ENCODE peak calls at places on chromosomes 13 and 19, in eight cellular contexts. T is left ventricle myocardium inferior; W is CD4-positive, alpha-beta memory T cell; D is PC-3; K is breast epithelium; J is H1; S is transverse colon; V is HepG2. Z is an unnamed sample. For H3K27me3, the result is how much of the 10 kb centered on the place peaks cover.

GRCh38 chr13:82833928-82834327 is 1048.3 kb downstream of the SLITRK1 start:
- DNase-seq in T (no peak), W (no peak), D (no peak), K (no peak), J (no peak), S (no peak), V (no peak), Z (no peak)

GRCh38 chr13:99258210-99258860 is at the start of gene GPR18:
- DNase-seq in T (no peak), W (peak), D (no peak), K (no peak), J (no peak), S (no peak), V (no peak), Z (no peak)

GRCh38 chr19:54465367-54466109 is 2.0 kb upstream of the LENG9 start:
- DNase-seq in T (no peak), W (no peak), D (no peak), K (no peak), J (no peak), S (no peak), V (no peak), Z (no peak)

GRCh38 chr13:19763618-19764017 is 19.1 kb downstream of the PSPC1 start:
- DNase-seq in T (no peak), W (no peak), D (no peak), K (no peak), J (no peak), S (no peak), V (no peak), Z (no peak)

GRCh38 chr13:103694033-103694432 is 627.8 kb upstream of the SLC10A2 start:
- DNase-seq in T (no peak), W (no peak), D (no peak), K (no peak), J (no peak), S (no peak), V (no peak), Z (no peak)

GRCh38 chr13:106373304-106373988 is 162.0 kb downstream of the EFNB2 start:
- DNase-seq in T (no peak), W (no peak), D (no peak), K (no peak), J (no peak), S (no peak), V (no peak), Z (no peak)

GRCh38 chr19:27805848-27806247 is 1407.1 kb downstream of the UQCRFS1 start:
- DNase-seq in T (no peak), W (no peak), D (no peak), K (no peak), J (no peak), S (no peak), V (no peak), Z (no peak)

GRCh38 chr19:36136975-36137686 is 2.7 kb upstream of the CAPNS1 start:
- DNase-seq in T (peak), W (no peak), D (peak), K (peak), J (no peak), S (peak), V (no peak), Z (no peak)

GRCh38 chr19:34733266-34733825 is 697 bp upstream of the ZNF181 start:
- DNase-seq in T (peak), W (no peak), D (no peak), K (no peak), J (no peak), S (no peak), V (peak), Z (no peak)

GRCh38 chr13:42164557-42165125 is 107.3 kb upstream of the AKAP11 start:
- DNase-seq in T (no peak), W (no peak), D (no peak), K (no peak), J (no peak), S (no peak), V (no peak), Z (no peak)

GRCh38 chr19:2333027-2333806 is 4.7 kb downstream of the SPPL2B start:
- DNase-seq in T (no peak), W (no peak), D (no peak), K (no peak), J (peak), S (peak), V (no peak), Z (no peak)

GRCh38 chr19:39430675-39431593 is 4.8 kb downstream of the RPS16 start:
- DNase-seq in T (no peak), W (peak), D (peak), K (no peak), J (peak), S (peak), V (peak), Z (no peak)

GRCh38 chr19:42252365-42253244 is 2.3 kb downstream of the ERF start:
- DNase-seq in T (peak), W (no peak), D (no peak), K (peak), J (no peak), S (no peak), V (no peak), Z (no peak)

GRCh38 chr13:45872574-45872973 is 21.0 kb upstream of the SIAH3 start:
- DNase-seq in T (no peak), W (no peak), D (no peak), K (no peak), J (no peak), S (no peak), V (no peak), Z (no peak)

GRCh38 chr19:31946491-31946890 is 398.9 kb upstream of the ZNF507 start:
- DNase-seq in T (no peak), W (no peak), D (no peak), K (no peak), J (no peak), S (no peak), V (no peak), Z (no peak)

GRCh38 chr19:34220472-34221063 is 33.8 kb upstream of the GARRE1 start:
- DNase-seq in T (no peak), W (peak), D (peak), K (peak), J (peak), S (peak), V (peak), Z (no peak)

GRCh38 chr13:44439615-44440014 is 66.0 kb downstream of the SERP2 start:
- DNase-seq in T (no peak), W (no peak), D (no peak), K (no peak), J (no peak), S (no peak), V (no peak), Z (no peak)

GRCh38 chr19:5514001-5514400 is 53.8 kb downstream of the TINCR start:
- DNase-seq in T (no peak), W (no peak), D (no peak), K (no peak), J (no peak), S (no peak), V (no peak), Z (no peak)
- H3K27me3 ChIP-seq in T (under half), W (under half), D (under half), K (under half), J (under half), S (under half), V (under half), Z (under half)

DNA sequence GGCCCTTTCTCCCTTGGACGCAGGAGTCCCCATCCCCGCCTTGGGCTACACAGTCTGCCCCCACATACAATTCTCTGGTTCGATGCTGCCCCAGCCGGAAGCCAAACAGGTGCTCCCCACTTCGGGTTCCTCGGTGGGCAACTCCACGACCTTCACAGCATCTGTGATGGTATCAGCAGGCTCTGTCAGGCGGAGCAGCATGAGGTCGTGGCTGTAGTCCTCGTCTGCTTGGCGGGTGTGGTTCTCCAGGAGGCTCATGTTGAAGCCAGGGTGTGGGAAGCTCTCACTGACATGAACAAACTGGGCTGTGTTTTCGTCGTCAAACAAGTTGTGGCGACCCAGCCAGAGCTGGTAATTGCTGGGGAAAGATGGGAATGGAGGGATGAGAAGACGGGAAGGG is 3.5 kb downstream of the KLK1 start:
- DNase-seq in T (no peak), W (no peak), D (no peak), K (no peak), J (peak), S (peak), V (no peak), Z (no peak)
- H3K27me3 ChIP-seq in T (half or more), W (under half), D (half or more), K (under half), J (under half), S (half or more), V (under half), Z (under half)

GRCh38 chr19:58328999-58329398 is 2.2 kb downstream of the ZSCAN22 start:
- DNase-seq in T (no peak), W (no peak), D (peak), K (no peak), J (peak), S (no peak), V (no peak), Z (no peak)
- H3K27me3 ChIP-seq in T (under half), W (under half), D (under half), K (under half), J (under half), S (under half), V (under half), Z (under half)

DNA sequence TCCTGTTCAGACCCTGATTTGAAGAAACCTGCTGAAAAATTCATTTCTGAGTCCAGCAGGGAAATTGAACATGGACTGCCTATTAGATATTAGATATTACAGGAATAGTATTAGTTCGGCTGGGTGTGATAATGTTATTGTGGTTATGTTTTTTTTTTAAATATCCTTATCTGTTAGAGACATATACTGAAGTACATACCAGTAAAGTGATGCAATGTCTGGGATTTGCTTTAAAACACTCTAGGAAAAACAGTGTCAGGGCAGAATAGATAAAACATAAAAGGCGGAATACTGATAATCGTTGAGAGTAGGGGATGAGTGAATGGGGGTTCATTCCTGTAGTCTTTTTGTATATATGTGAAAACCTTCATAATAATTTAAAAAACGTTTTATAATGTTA is 28.7 kb upstream of the AMER2 start:
- DNase-seq in T (no peak), W (no peak), D (no peak), K (no peak), J (no peak), S (no peak), V (no peak), Z (no peak)
- H3K27me3 ChIP-seq in T (half or more), W (under half), D (half or more), K (under half), J (under half), S (under half), V (under half), Z (under half)

GRCh38 chr13:51113186-51113881 is 2.3 kb upstream of the C13orf42 start:
- DNase-seq in T (no peak), W (no peak), D (no peak), K (no peak), J (no peak), S (no peak), V (no peak), Z (no peak)
- H3K27me3 ChIP-seq in T (half or more), W (under half), D (under half), K (under half), J (under half), S (under half), V (under half), Z (under half)

DNA sequence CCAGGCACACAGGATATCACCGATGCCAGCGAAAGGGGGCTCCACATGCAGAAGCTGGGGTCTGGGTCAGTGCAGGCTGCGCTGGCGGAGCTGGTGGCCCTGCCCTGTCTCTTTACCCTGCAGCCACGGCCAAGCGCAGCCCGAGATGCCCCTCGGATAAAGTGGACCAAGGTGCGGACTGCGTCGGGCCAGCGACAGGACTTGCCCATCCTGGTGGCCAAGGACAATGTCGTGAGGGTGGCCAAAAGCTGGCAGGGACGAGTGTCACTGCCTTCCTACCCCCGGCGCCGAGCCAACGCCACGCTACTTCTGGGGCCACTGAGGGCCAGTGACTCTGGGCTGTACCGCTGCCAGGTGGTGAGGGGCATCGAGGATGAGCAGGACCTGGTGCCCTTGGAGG is 7.2 kb downstream of the NCAN start:
- DNase-seq in T (no peak), W (no peak), D (no peak), K (no peak), J (no peak), S (no peak), V (no peak), Z (no peak)
- H3K27me3 ChIP-seq in T (half or more), W (under half), D (under half), K (under half), J (under half), S (under half), V (under half), Z (under half)

DNA sequence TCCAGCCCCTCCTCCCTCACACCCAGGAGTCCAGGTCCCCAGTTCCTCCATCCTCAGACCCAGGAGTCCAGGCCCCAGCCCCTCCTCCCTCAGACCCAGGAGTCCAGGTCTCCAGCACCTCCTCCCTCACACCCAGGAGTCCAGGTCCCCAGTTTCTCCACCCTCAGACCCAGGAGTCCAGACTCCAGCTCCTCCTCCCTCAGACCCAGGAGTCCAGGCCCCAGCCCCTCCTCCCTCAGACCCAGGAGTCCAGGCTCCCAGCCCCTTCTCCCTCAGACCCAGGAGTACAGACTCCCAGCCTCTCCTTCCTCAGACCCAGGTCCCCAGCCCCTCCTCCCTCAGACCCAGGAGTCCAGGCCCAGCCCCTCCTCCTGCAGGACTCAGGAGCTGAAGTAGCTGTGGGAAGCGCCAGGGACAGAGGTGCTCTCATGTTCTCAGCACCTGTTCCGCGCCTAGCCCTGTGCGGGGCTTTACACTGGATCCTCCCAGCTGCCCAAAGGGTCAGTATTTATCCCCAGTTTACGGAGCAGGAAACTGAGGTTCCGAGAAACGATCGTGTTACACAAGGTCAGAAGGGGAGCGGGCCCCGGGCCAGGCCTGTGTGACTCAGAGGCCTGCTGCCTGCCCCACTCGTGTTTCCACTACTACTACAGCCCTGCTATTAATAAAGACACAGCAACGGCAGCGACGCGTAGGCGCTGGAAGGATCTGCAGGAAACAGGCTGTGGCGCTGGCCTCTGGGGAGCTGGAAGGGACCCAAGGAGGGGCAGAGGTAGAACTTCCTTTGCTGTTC is 1.7 kb upstream of the SBK3 start:
- DNase-seq in T (peak), W (no peak), D (peak), K (peak), J (no peak), S (peak), V (peak), Z (no peak)
- H3K27me3 ChIP-seq in T (under half), W (under half), D (under half), K (under half), J (under half), S (under half), V (under half), Z (under half)

GRCh38 chr19:30675086-30675485 is 302.9 kb downstream of the ZNF536 start:
- DNase-seq in T (no peak), W (no peak), D (no peak), K (no peak), J (no peak), S (no peak), V (peak), Z (no peak)
- H3K27me3 ChIP-seq in T (under half), W (under half), D (under half), K (under half), J (under half), S (under half), V (under half), Z (under half)

DNA sequence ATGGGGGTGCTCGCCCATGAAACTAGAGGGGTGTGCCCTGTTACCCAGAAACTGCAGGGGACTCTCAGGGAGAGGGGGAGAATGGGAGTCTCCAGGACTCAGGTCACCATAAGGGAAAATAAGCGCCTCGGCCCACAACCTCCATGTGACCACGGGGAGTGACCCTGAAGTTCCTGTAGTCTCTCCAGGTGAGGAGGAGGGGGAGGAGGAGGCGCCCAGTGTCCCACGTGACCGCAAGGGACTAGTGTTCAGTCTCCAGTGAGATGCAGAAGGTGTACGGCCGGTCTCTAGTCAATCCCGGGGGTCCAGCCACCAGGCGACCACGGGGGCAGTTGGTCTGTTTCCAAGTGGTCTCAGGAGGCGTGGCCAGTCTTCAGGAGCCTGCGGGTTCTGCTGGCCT is 16.0 kb downstream of the TM6SF2 start:
- DNase-seq in T (no peak), W (no peak), D (no peak), K (no peak), J (no peak), S (no peak), V (no peak), Z (no peak)
- H3K27me3 ChIP-seq in T (half or more), W (under half), D (under half), K (under half), J (under half), S (half or more), V (under half), Z (under half)

Z was measured in esophagus squamous epithelium.